ENCODE peak calls at places on chromosomes 3 and 15, in four cellular contexts. Y is GM23338, N is right cardiac atrium, A is NCI-H524 treated with DMSO at 0.1 percent for 48 hours. X is an unnamed sample.

GRCh38 chr3:31495971-31496370 is 36.8 kb upstream of the STT3B start:
- DNase-seq in Y (no peak), N (no peak), A (no peak), X (no peak)

GRCh38 chr15:68820205-68820588 is 498 bp downstream of the ANP32A start:
- DNase-seq in Y (no peak), N (peak), A (no peak), X (no peak)

GRCh38 chr3:99945328-99945995 is 127.8 kb downstream of the CMSS1 start:
- DNase-seq in Y (no peak), N (peak), A (no peak), X (no peak)

GRCh38 chr3:55180936-55181535 is 253.2 kb upstream of the LRTM1 start:
- DNase-seq in Y (peak), N (no peak), A (no peak), X (peak)

GRCh38 chr3:174614046-174614445 is 245.1 kb upstream of the NAALADL2 start:
- DNase-seq in Y (no peak), N (no peak), A (no peak), X (peak)

GRCh38 chr3:140053011-140053702 is 118.2 kb downstream of the CLSTN2 start:
- DNase-seq in Y (no peak), N (no peak), A (no peak), X (no peak)

GRCh38 chr3:170709046-170709445 is 123.2 kb upstream of the SLC7A14 start:
- DNase-seq in Y (no peak), N (peak), A (no peak), X (peak)

GRCh38 chr3:98778383-98778782 is 15.2 kb downstream of the ST3GAL6 start:
- DNase-seq in Y (no peak), N (no peak), A (no peak), X (peak)

GRCh38 chr3:28033059-28033784 is 208.2 kb upstream of the CMC1 start:
- DNase-seq in Y (no peak), N (no peak), A (no peak), X (no peak)

GRCh38 chr3:186108106-186108940 is 566 bp downstream of the ETV5 start:
- DNase-seq in Y (peak), N (peak), A (no peak), X (peak)

X was measured in MCF 10A.